ENCODE peak calls at places on chromosomes 2 and 18, in four cellular contexts. One of them, this sample, is unnamed.

GRCh38 chr2:201357216-201357615 is at the start of gene FLACC1:
- DNase-seq in HCEC 1CT: peak
- DNase-seq in activated CD4-positive, alpha-beta T cell treated with anti-CD3 and anti-CD28 coated beads for 4 hours: no peak
- DNase-seq in stimulated activated CD4-positive, alpha-beta T cell treated with anti-CD3 and anti-CD28 coated beads, Interleukin-2, amount 100 ng/mL, for 24 hours: no peak
- DNase-seq in this sample: no peak

GRCh38 chr2:71891155-71891554 is 256.5 kb downstream of the CYP26B1 start:
- DNase-seq in HCEC 1CT: no peak
- DNase-seq in activated CD4-positive, alpha-beta T cell treated with anti-CD3 and anti-CD28 coated beads for 4 hours: no peak
- DNase-seq in stimulated activated CD4-positive, alpha-beta T cell treated with anti-CD3 and anti-CD28 coated beads, Interleukin-2, amount 100 ng/mL, for 24 hours: no peak
- DNase-seq in this sample: peak

GRCh38 chr2:188787661-188788044 is 186.5 kb upstream of the COL3A1 start:
- DNase-seq in HCEC 1CT: peak
- DNase-seq in activated CD4-positive, alpha-beta T cell treated with anti-CD3 and anti-CD28 coated beads for 4 hours: no peak
- DNase-seq in stimulated activated CD4-positive, alpha-beta T cell treated with anti-CD3 and anti-CD28 coated beads, Interleukin-2, amount 100 ng/mL, for 24 hours: no peak
- DNase-seq in this sample: no peak

GRCh38 chr2:16948073-16948472 is 282.4 kb upstream of the CYRIA start:
- DNase-seq in HCEC 1CT: no peak
- DNase-seq in activated CD4-positive, alpha-beta T cell treated with anti-CD3 and anti-CD28 coated beads for 4 hours: no peak
- DNase-seq in stimulated activated CD4-positive, alpha-beta T cell treated with anti-CD3 and anti-CD28 coated beads, Interleukin-2, amount 100 ng/mL, for 24 hours: no peak
- DNase-seq in this sample: no peak

GRCh38 chr18:79567481-79568147 is 112.0 kb upstream of the CTDP1 start:
- DNase-seq in HCEC 1CT: peak
- DNase-seq in activated CD4-positive, alpha-beta T cell treated with anti-CD3 and anti-CD28 coated beads for 4 hours: no peak
- DNase-seq in stimulated activated CD4-positive, alpha-beta T cell treated with anti-CD3 and anti-CD28 coated beads, Interleukin-2, amount 100 ng/mL, for 24 hours: no peak
- DNase-seq in this sample: no peak

GRCh38 chr2:97788986-97789644 is 75.7 kb downstream of the ZAP70 start:
- DNase-seq in HCEC 1CT: no peak
- DNase-seq in activated CD4-positive, alpha-beta T cell treated with anti-CD3 and anti-CD28 coated beads for 4 hours: no peak
- DNase-seq in stimulated activated CD4-positive, alpha-beta T cell treated with anti-CD3 and anti-CD28 coated beads, Interleukin-2, amount 100 ng/mL, for 24 hours: no peak
- DNase-seq in this sample: no peak

GRCh38 chr2:65351948-65352595 is 80.3 kb downstream of the SPRED2 start:
- DNase-seq in HCEC 1CT: no peak
- DNase-seq in activated CD4-positive, alpha-beta T cell treated with anti-CD3 and anti-CD28 coated beads for 4 hours: no peak
- DNase-seq in stimulated activated CD4-positive, alpha-beta T cell treated with anti-CD3 and anti-CD28 coated beads, Interleukin-2, amount 100 ng/mL, for 24 hours: no peak
- DNase-seq in this sample: no peak

GRCh38 chr2:65045651-65046050 is 10.6 kb upstream of the CEP68 start:
- DNase-seq in HCEC 1CT: peak
- DNase-seq in activated CD4-positive, alpha-beta T cell treated with anti-CD3 and anti-CD28 coated beads for 4 hours: no peak
- DNase-seq in stimulated activated CD4-positive, alpha-beta T cell treated with anti-CD3 and anti-CD28 coated beads, Interleukin-2, amount 100 ng/mL, for 24 hours: no peak
- DNase-seq in this sample: no peak

GRCh38 chr2:199703199-199703598 is 147.8 kb downstream of the FTCDNL1 start:
- DNase-seq in HCEC 1CT: no peak
- DNase-seq in activated CD4-positive, alpha-beta T cell treated with anti-CD3 and anti-CD28 coated beads for 4 hours: no peak
- DNase-seq in stimulated activated CD4-positive, alpha-beta T cell treated with anti-CD3 and anti-CD28 coated beads, Interleukin-2, amount 100 ng/mL, for 24 hours: no peak
- DNase-seq in this sample: no peak

GRCh38 chr2:105674859-105675541 is 69.7 kb upstream of the NCK2 start:
- DNase-seq in HCEC 1CT: no peak
- DNase-seq in activated CD4-positive, alpha-beta T cell treated with anti-CD3 and anti-CD28 coated beads for 4 hours: peak
- DNase-seq in stimulated activated CD4-positive, alpha-beta T cell treated with anti-CD3 and anti-CD28 coated beads, Interleukin-2, amount 100 ng/mL, for 24 hours: peak
- DNase-seq in this sample: peak

GRCh38 chr2:206154197-206154596 is 5.0 kb downstream of the NDUFS1 start:
- DNase-seq in HCEC 1CT: no peak
- DNase-seq in activated CD4-positive, alpha-beta T cell treated with anti-CD3 and anti-CD28 coated beads for 4 hours: no peak
- DNase-seq in stimulated activated CD4-positive, alpha-beta T cell treated with anti-CD3 and anti-CD28 coated beads, Interleukin-2, amount 100 ng/mL, for 24 hours: no peak
- DNase-seq in this sample: no peak